ENCODE peak calls at places on chromosomes 13 and 19, in five cellular contexts. One of them, this sample, is unnamed.

GRCh38 chr13:37109080-37109678 is 3.7 kb upstream of the CSNK1A1L start:
- DNase-seq in AML-193: peak; percentile 35
- DNase-seq in MCF 10A: peak; percentile 55
- DNase-seq in GM04503: peak; percentile 13
- DNase-seq in cardiac fibroblast: peak; percentile 85
- DNase-seq in this sample: no peak

GRCh38 chr13:50149143-50149703 is 134.0 kb downstream of the KCNRG start:
- DNase-seq in AML-193: no peak
- DNase-seq in MCF 10A: no peak
- DNase-seq in GM04503: no peak
- DNase-seq in cardiac fibroblast: no peak
- DNase-seq in this sample: peak; percentile 24

GRCh38 chr19:58553799-58554493 is 959 bp downstream of the CHMP2A start:
- DNase-seq in AML-193: no peak
- DNase-seq in MCF 10A: no peak
- DNase-seq in GM04503: no peak
- DNase-seq in cardiac fibroblast: no peak
- DNase-seq in this sample: no peak

GRCh38 chr19:16368385-16369305 is 44.0 kb downstream of the KLF2 start:
- DNase-seq in AML-193: no peak
- DNase-seq in MCF 10A: no peak
- DNase-seq in GM04503: no peak
- DNase-seq in cardiac fibroblast: no peak
- DNase-seq in this sample: no peak

GRCh38 chr13:44300895-44301638 is 72.6 kb upstream of the SERP2 start:
- DNase-seq in AML-193: no peak
- DNase-seq in MCF 10A: peak; percentile 98
- DNase-seq in GM04503: no peak
- DNase-seq in cardiac fibroblast: peak; percentile 90
- DNase-seq in this sample: peak; percentile 35

GRCh38 chr19:10450853-10451609 is 30.7 kb downstream of the PDE4A start:
- DNase-seq in AML-193: no peak
- DNase-seq in MCF 10A: peak; percentile 15
- DNase-seq in GM04503: no peak
- DNase-seq in cardiac fibroblast: no peak
- DNase-seq in this sample: no peak

GRCh38 chr19:17874423-17875135 is 2.8 kb downstream of the SLC5A5 start:
- DNase-seq in AML-193: no peak
- DNase-seq in MCF 10A: no peak
- DNase-seq in GM04503: no peak
- DNase-seq in cardiac fibroblast: no peak
- DNase-seq in this sample: no peak

GRCh38 chr19:1262687-1263123 is 6.4 kb upstream of the CIRBP start:
- DNase-seq in AML-193: no peak
- DNase-seq in MCF 10A: no peak
- DNase-seq in GM04503: no peak
- DNase-seq in cardiac fibroblast: no peak
- DNase-seq in this sample: no peak

GRCh38 chr13:109945206-109945960 is 159.0 kb upstream of the IRS2 start:
- DNase-seq in AML-193: no peak
- DNase-seq in MCF 10A: peak; percentile 54
- DNase-seq in GM04503: peak; percentile 81
- DNase-seq in cardiac fibroblast: peak; percentile 95
- DNase-seq in this sample: peak; percentile 91

This sample was measured in BJ.